ENCODE peak calls at places on chromosomes 4 and X, in ten cellular contexts. Y is cardiac septum; V is NCI-H1105 treated with DMSO at 0.1 percent for 48 hours; S is endothelial cell; Z is Caco-2; T is astrocyte of the spinal cord; F is stimulated activated naive CD4-positive, alpha-beta T cell treated with Interleukin-2 at 50 U/mL for 16 hours; M is T follicular helper cell; J is GDM1; A is heart left ventricle. L is an unnamed sample.

GRCh38 chr4:93828332-93828829 is at the start of gene ATOH1:
- DNase-seq in Y (no peak), V (peak; percentile 23), S (peak; percentile 45), Z (peak; percentile 29), T (no peak), F (no peak), M (no peak), J (no peak), A (peak; percentile 32), L (no peak)

GRCh38 chr4:99811850-99812249 is 4.8 kb upstream of the DAPP1 start:
- DNase-seq in Y (no peak), V (no peak), S (peak; percentile 28), Z (peak; percentile 31), T (peak; percentile 20), F (peak; percentile 20), M (peak; percentile 12), J (no peak), A (no peak), L (no peak)

GRCh38 chr4:79913581-79913980 is 159.4 kb downstream of the ANTXR2 start:
- DNase-seq in Y (no peak), V (no peak), S (no peak), Z (no peak), T (peak; percentile 80), F (no peak), M (no peak), J (no peak), A (no peak), L (no peak)

GRCh38 chr4:168076989-168077725 is 15.2 kb upstream of the ANXA10 start:
- DNase-seq in Y (no peak), V (peak; percentile 35), S (peak; percentile 80), Z (peak; percentile 68), T (peak; percentile 76), F (peak; percentile 0), M (no peak), J (peak; percentile 22), A (no peak), L (peak; percentile 52)

GRCh38 chrX:79270401-79270800 is 96.7 kb downstream of the ITM2A start:
- DNase-seq in Y (peak; percentile 74), V (no peak), S (peak; percentile 43), Z (peak; percentile 3), T (no peak), F (peak; percentile 73), M (peak; percentile 62), J (peak; percentile 70), A (peak; percentile 34), L (no peak)

GRCh38 chrX:153970398-153971123 is 1.1 kb downstream of the HCFC1 start:
- DNase-seq in Y (no peak), V (peak; percentile 69), S (no peak), Z (no peak), T (peak; percentile 72), F (peak; percentile 33), M (no peak), J (no peak), A (peak; percentile 64), L (peak; percentile 91)

GRCh38 chr4:2804973-2805501 is 12.2 kb downstream of the SH3BP2 start:
- DNase-seq in Y (no peak), V (no peak), S (no peak), Z (no peak), T (no peak), F (no peak), M (no peak), J (no peak), A (peak; percentile 32), L (no peak)

GRCh38 chr4:189124149-189124758 is 816.4 kb upstream of the FRG1 start:
- DNase-seq in Y (no peak), V (no peak), S (peak; percentile 57), Z (no peak), T (peak; percentile 42), F (no peak), M (no peak), J (peak; percentile 3), A (no peak), L (peak; percentile 52)

GRCh38 chr4:15021301-15021700 is 19.0 kb downstream of the CPEB2 start:
- DNase-seq in Y (no peak), V (no peak), S (no peak), Z (no peak), T (no peak), F (no peak), M (no peak), J (no peak), A (no peak), L (no peak)

GRCh38 chrX:150643271-150643670 is 49.9 kb upstream of the MTMR1 start:
- DNase-seq in Y (no peak), V (no peak), S (no peak), Z (no peak), T (peak; percentile 15), F (no peak), M (no peak), J (no peak), A (no peak), L (no peak)

GRCh38 chrX:155857561-155857960 is 23.6 kb upstream of the VAMP7 start:
- DNase-seq in Y (no peak), V (no peak), S (no peak), Z (peak; percentile 1), T (no peak), F (no peak), M (no peak), J (peak; percentile 0), A (no peak), L (no peak)

GRCh38 chr4:168598191-168598590 is 101.3 kb downstream of the PALLD start:
- DNase-seq in Y (no peak), V (no peak), S (no peak), Z (no peak), T (no peak), F (no peak), M (no peak), J (no peak), A (no peak), L (no peak)

GRCh38 chrX:110056419-110056818 is 53.5 kb downstream of the TMEM164 start:
- DNase-seq in Y (no peak), V (no peak), S (no peak), Z (no peak), T (no peak), F (no peak), M (no peak), J (no peak), A (no peak), L (no peak)